ENCODE peak calls at places on chromosomes 13 and 19, in ten cellular contexts. N, V, P, C, J, W, L, Y, S and X are unnamed samples.

GRCh38 chr13:63396746-63397145 is 1981.1 kb upstream of the PCDH20 start:
- DNase-seq in P (no peak), L (no peak), Y (no peak), S (no peak), J (no peak), C (no peak), N (no peak), W (no peak), V (no peak), X (no peak)

GRCh38 chr19:44684892-44685847 is 13.8 kb upstream of the CEACAM16 start:
- DNase-seq in V (no peak), L (peak), C (peak), Y (no peak), W (no peak), P (no peak), S (peak), J (peak), N (no peak), X (no peak)

GRCh38 chr19:2260341-2260751 is 4.1 kb upstream of the JSRP1 start:
- DNase-seq in Y (no peak), W (no peak), P (no peak), L (no peak), C (no peak), J (no peak), V (no peak), N (no peak), S (no peak), X (no peak)

GRCh38 chr19:5288347-5288739 is 52.3 kb downstream of the PTPRS start:
- DNase-seq in S (no peak), C (no peak), N (no peak), W (no peak), P (no peak), L (no peak), V (no peak), Y (no peak), J (no peak), X (no peak)

GRCh38 chr13:61727714-61728275 is 312.1 kb upstream of the PCDH20 start:
- DNase-seq in P (no peak), Y (no peak), V (no peak), C (no peak), J (peak), N (no peak), W (no peak), L (no peak), S (no peak), X (no peak)

GRCh38 chr19:17296278-17296677 is 6.9 kb downstream of the ABHD8 start:
- DNase-seq in C (peak), W (no peak), P (no peak), L (no peak), V (no peak), J (peak), N (no peak), Y (no peak), S (no peak), X (no peak)

GRCh38 chr13:21511841-21512240 is 52.7 kb upstream of the ZDHHC20 start:
- DNase-seq in N (no peak), V (no peak), J (peak), C (no peak), P (no peak), S (no peak), W (no peak), L (peak), Y (no peak), X (no peak)

GRCh38 chr19:32580353-32580900 is 563 bp upstream of the PDCD5 start:
- DNase-seq in W (no peak), N (no peak), P (peak), L (no peak), Y (no peak), V (no peak), J (no peak), C (no peak), S (no peak), X (no peak)

GRCh38 chr13:37277435-37278144 is 172.1 kb upstream of the CSNK1A1L start:
- DNase-seq in Y (no peak), W (no peak), N (no peak), V (no peak), L (peak), C (peak), J (peak), P (no peak), S (peak), X (no peak)

GRCh38 chr19:10471909-10472308 is 31.2 kb downstream of the KEAP1 start:
- DNase-seq in W (peak), P (no peak), Y (no peak), C (peak), L (no peak), N (no peak), S (no peak), V (no peak), J (no peak), X (no peak)

GRCh38 chr19:31658993-31659896 is 310.0 kb upstream of the TSHZ3 start:
- DNase-seq in Y (no peak), S (no peak), V (no peak), J (no peak), N (no peak), W (no peak), C (no peak), L (no peak), P (no peak), X (no peak)

GRCh38 chr13:29799041-29799440 is 51.4 kb downstream of the UBL3 start:
- DNase-seq in W (no peak), S (no peak), J (no peak), V (no peak), P (no peak), Y (no peak), C (peak), L (no peak), N (no peak), X (no peak)

GRCh38 chr13:66040506-66040905 is 1189.6 kb downstream of the PCDH9 start:
- DNase-seq in L (no peak), Y (no peak), V (no peak), W (no peak), J (no peak), S (no peak), N (no peak), P (no peak), C (no peak), X (no peak)

GRCh38 chr19:43562698-43563241 is 12.6 kb downstream of the XRCC1 start:
- DNase-seq in W (no peak), P (no peak), Y (peak), J (no peak), S (peak), L (peak), V (peak), N (peak), C (peak), X (peak)

GRCh38 chr13:95601216-95601615 is 43.3 kb downstream of the DZIP1 start:
- DNase-seq in V (no peak), Y (no peak), W (no peak), N (no peak), J (no peak), S (no peak), L (no peak), P (no peak), C (no peak), X (no peak)

GRCh38 chr19:10431943-10432735 is 11.8 kb downstream of the PDE4A start:
- DNase-seq in C (no peak), L (no peak), P (no peak), Y (peak), W (no peak), J (no peak), S (no peak), V (no peak), N (peak), X (no peak)

GRCh38 chr19:38667552-38668205 is 20.2 kb downstream of the ACTN4 start:
- DNase-seq in N (no peak), S (no peak), W (no peak), P (no peak), Y (no peak), V (no peak), C (peak), L (no peak), J (no peak), X (no peak)

GRCh38 chr13:114129649-114130062 is 2.8 kb downstream of the RASA3 start:
- DNase-seq in P (no peak), J (no peak), N (no peak), C (no peak), S (no peak), L (no peak), Y (no peak), W (no peak), V (no peak), X (no peak)

GRCh38 chr13:94312511-94313191 is 166.8 kb downstream of the DCT start:
- DNase-seq in L (no peak), P (no peak), S (no peak), Y (peak), N (no peak), V (no peak), J (no peak), W (peak), C (no peak), X (no peak)

GRCh38 chr13:20799726-20800416 is 26.1 kb upstream of the EEF1AKMT1 start:
- DNase-seq in J (peak), C (no peak), Y (no peak), P (no peak), L (no peak), N (no peak), W (no peak), S (no peak), V (no peak), X (no peak)

GRCh38 chr13:112448621-112449544 is 72.7 kb downstream of the SPACA7 start:
- DNase-seq in S (no peak), J (no peak), L (no peak), V (no peak), N (no peak), C (no peak), W (no peak), Y (no peak), P (no peak), X (no peak)

GRCh38 chr13:35690546-35690945 is 214.1 kb upstream of the MAB21L1 start:
- DNase-seq in J (no peak), Y (no peak), C (peak), P (no peak), V (no peak), L (no peak), N (no peak), W (no peak), S (no peak), X (no peak)

GRCh38 chr13:48818495-48818961 is 157.2 kb upstream of the FNDC3A start:
- DNase-seq in N (no peak), Y (no peak), C (peak), S (peak), V (no peak), P (no peak), W (no peak), L (peak), J (peak), X (no peak)

GRCh38 chr13:46631184-46631542 is 78.2 kb downstream of the LRCH1 start:
- DNase-seq in L (no peak), W (no peak), P (no peak), N (no peak), C (no peak), V (no peak), J (no peak), Y (no peak), S (no peak), X (no peak)

GRCh38 chr19:41994521-41994971 is 516 bp upstream of the ATP1A3 start:
- DNase-seq in C (no peak), W (no peak), N (no peak), L (no peak), S (no peak), Y (no peak), V (peak), P (no peak), J (no peak), X (peak)

GRCh38 chr13:43102304-43102703 is 78.9 kb downstream of the DNAJC15 start:
- DNase-seq in J (no peak), P (no peak), S (no peak), L (no peak), W (no peak), N (no peak), C (no peak), Y (no peak), V (no peak), X (no peak)

GRCh38 chr19:17812099-17812498 is 9.2 kb downstream of the INSL3 start:
- DNase-seq in J (no peak), W (no peak), L (no peak), N (no peak), V (no peak), C (no peak), Y (no peak), P (no peak), S (no peak), X (no peak)

GRCh38 chr19:50427997-50428425 is 4.7 kb upstream of the MYBPC2 start:
- DNase-seq in C (peak), P (no peak), J (peak), L (peak), W (no peak), S (peak), N (no peak), V (peak), Y (no peak), X (peak)

GRCh38 chr19:45423033-45423588 is 606 bp downstream of the ERCC1 start:
- DNase-seq in P (no peak), S (no peak), J (no peak), L (no peak), C (no peak), V (no peak), W (no peak), N (peak), Y (no peak), X (no peak)

GRCh38 chr19:6030214-6030507 is 52.2 kb upstream of the RANBP3 start:
- DNase-seq in C (peak), J (no peak), P (no peak), Y (no peak), N (no peak), S (peak), V (no peak), W (no peak), L (peak), X (no peak)

GRCh38 chr13:26909515-26909914 is 148.9 kb upstream of the GPR12 start:
- DNase-seq in N (no peak), J (no peak), Y (no peak), P (no peak), L (no peak), W (no peak), S (no peak), C (no peak), V (no peak), X (no peak)

GRCh38 chr13:20145521-20145920 is 15.3 kb downstream of the GJA3 start:
- DNase-seq in C (no peak), J (no peak), Y (no peak), S (no peak), P (no peak), L (no peak), N (no peak), W (no peak), V (no peak), X (no peak)